ENCODE peak calls at places on chromosomes 4 and X, in six cellular contexts. J, X, R, N, M and U are unnamed samples.
A peak's percentile ranks its signal among the peaks of the same experiment; 100 is the strongest.

GRCh38 chr4:140790765-140791164 is 34.6 kb upstream of the TBC1D9 start:
- DNase-seq in J (no peak), X (peak; percentile 31), R (no peak), N (no peak), M (no peak), U (no peak)

GRCh38 chrX:44101300-44101699 is 128.1 kb upstream of the NDP start:
- DNase-seq in J (no peak), X (no peak), R (no peak), N (no peak), M (peak; percentile 0), U (no peak)

GRCh38 chrX:42241421-42241820 is 318.1 kb upstream of the CASK start:
- DNase-seq in J (no peak), X (no peak), R (no peak), N (no peak), M (no peak), U (no peak)

GRCh38 chr4:124111922-124112321 is 600.6 kb downstream of the ANKRD50 start:
- DNase-seq in J (no peak), X (no peak), R (no peak), N (peak; percentile 3), M (peak; percentile 25), U (no peak)

GRCh38 chr4:6940744-6941137 is 31.1 kb downstream of the TBC1D14 start:
- DNase-seq in J (no peak), X (no peak), R (no peak), N (no peak), M (no peak), U (no peak)

GRCh38 chrX:38805294-38806053 is 4.2 kb downstream of the MID1IP1 start:
- DNase-seq in J (peak; percentile 55), X (peak; percentile 75), R (peak; percentile 70), N (peak; percentile 21), M (peak; percentile 69), U (peak; percentile 72)

GRCh38 chr4:139243448-139244365 is 36.3 kb downstream of the MGARP start:
- DNase-seq in J (no peak), X (no peak), R (no peak), N (no peak), M (no peak), U (no peak)

GRCh38 chrX:152138388-152138784 is at the start of gene MAGEA10:
- DNase-seq in J (no peak), X (no peak), R (no peak), N (no peak), M (no peak), U (no peak)

GRCh38 chrX:46184749-46185148 is 360.5 kb downstream of the ZNF674 start:
- DNase-seq in J (no peak), X (no peak), R (no peak), N (no peak), M (no peak), U (no peak)

GRCh38 chr4:155603360-155603891 is 63.2 kb upstream of the GUCY1A1 start:
- DNase-seq in J (no peak), X (no peak), R (no peak), N (no peak), M (no peak), U (no peak)

GRCh38 chr4:77047037-77047436 is 28.8 kb downstream of the CCNI start:
- DNase-seq in J (no peak), X (no peak), R (no peak), N (peak; percentile 3), M (peak; percentile 15), U (no peak)

GRCh38 chr4:3525532-3526430 is 6.4 kb downstream of the LRPAP1 start:
- DNase-seq in J (no peak), X (peak; percentile 15), R (no peak), N (no peak), M (no peak), U (no peak)

GRCh38 chrX:129785160-129785947 is 5.6 kb downstream of the SASH3 start:
- DNase-seq in J (peak; percentile 28), X (no peak), R (no peak), N (no peak), M (no peak), U (no peak)

GRCh38 chr4:142901166-142901662 is 55.1 kb upstream of the INPP4B start:
- DNase-seq in J (no peak), X (no peak), R (no peak), N (no peak), M (no peak), U (no peak)

GRCh38 chr4:182695842-182696241 is 221.3 kb downstream of the DCTD start:
- DNase-seq in J (no peak), X (no peak), R (no peak), N (no peak), M (no peak), U (no peak)

GRCh38 chrX:144791298-144791697 is 456.0 kb upstream of the SPANXN1 start:
- DNase-seq in J (no peak), X (no peak), R (no peak), N (no peak), M (no peak), U (no peak)

GRCh38 chr4:136319789-136320470 is 1212.4 kb downstream of the PCDH18 start:
- DNase-seq in J (no peak), X (no peak), R (no peak), N (peak; percentile 10), M (no peak), U (no peak)

DNA sequence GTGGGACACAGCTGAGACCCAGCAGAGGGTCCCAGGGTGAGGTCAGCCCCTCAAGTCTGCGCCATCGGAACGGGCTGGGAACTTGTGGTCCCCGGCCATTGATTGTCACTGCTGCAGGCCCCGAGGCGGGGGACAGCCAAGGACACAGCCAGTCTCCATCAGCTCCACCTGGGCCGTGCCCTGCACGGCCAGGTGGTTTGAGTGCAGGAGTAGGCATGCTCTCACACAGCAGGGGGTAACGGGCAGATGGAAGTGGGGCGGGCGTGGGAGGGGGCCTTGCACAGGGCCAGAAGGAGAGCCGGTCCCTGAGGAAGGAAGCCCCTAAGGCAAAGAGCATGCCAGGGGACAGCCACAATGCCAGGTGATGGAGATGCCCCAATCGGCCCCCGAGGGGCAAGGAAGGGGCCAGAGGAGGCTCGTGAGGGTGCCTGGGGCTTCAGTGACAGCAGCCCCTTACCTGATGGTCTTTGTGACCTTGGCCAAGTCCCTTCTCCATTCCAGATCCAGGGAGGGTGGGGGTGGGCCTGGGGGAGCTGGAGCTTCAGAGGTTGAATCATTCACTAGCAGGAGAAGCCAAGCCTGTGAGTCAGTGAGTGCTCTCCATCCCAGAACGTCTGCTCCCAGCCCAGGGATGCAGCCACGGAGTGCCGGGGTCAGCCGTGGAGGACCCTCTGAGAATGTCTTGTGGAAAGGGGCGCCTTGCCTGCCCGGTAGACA is 2.3 kb downstream of the ATP2B3 start:
- DNase-seq in J (no peak), X (no peak), R (no peak), N (peak; percentile 47), M (no peak), U (no peak)
- H3K4me3 ChIP-seq in J (peak overlapping the region; percentile 1), X (no peak overlapping the region), R (no peak overlapping the region), N (no peak overlapping the region), M (no peak overlapping the region), U (no peak overlapping the region)

GRCh38 chr4:105894570-105895323 is 524 bp upstream of the NPNT start:
- DNase-seq in J (no peak), X (no peak), R (no peak), N (no peak), M (peak; percentile 54), U (no peak)

GRCh38 chr4:105896461-105896939 is 1.2 kb downstream of the NPNT start:
- DNase-seq in J (no peak), X (no peak), R (no peak), N (no peak), M (peak; percentile 60), U (no peak)

GRCh38 chr4:105895324-105895608 is at the start of gene NPNT:
- DNase-seq in J (no peak), X (no peak), R (no peak), N (no peak), M (peak; percentile 33), U (no peak)

GRCh38 chr4:105895609-105896460 is 564 bp downstream of the NPNT start:
- DNase-seq in J (no peak), X (peak; percentile 20), R (no peak), N (peak; percentile 6), M (peak; percentile 58), U (peak; percentile 43)

DNA sequence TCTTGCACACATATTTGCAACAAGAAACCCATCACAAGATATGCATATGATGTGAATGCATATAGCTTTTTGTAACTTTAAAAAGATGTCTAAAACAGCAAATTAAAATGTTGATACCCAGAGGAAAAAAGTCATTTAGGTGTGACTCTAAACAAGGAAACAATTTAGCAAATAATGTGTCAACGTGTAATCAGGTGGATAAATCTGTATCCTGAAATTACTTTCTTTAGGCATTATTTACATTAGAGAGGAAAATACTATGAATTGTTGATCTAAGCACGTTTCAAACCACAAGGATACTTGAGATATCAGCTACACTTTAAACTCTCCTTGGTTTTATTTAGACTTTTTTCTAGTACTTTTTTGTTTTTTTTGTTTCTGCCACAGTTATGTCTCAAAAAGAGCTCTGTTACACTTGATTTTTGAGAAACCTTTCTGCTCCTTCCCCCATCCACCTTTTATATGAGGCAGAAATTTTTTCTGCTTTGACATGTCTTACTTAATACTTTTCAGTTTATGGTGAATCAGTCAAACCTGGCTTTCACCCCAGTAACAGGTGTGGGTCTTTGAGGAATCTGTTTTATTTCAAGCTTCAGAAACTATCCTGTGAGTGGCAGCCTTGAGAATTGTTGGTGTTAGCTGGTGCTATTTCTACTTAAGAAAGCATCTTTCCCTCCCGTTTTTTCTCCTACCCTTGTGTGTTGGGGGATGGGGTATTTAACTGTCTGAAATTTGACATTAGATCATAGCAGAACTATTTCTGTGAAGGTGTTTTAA is 1.9 kb downstream of the NPNT start:
- DNase-seq in J (no peak), X (no peak), R (no peak), N (no peak), M (no peak), U (no peak)
- H3K4me3 ChIP-seq in J (peak overlapping the region; percentile 56), X (no peak overlapping the region), R (no peak overlapping the region), N (no peak overlapping the region), M (no peak overlapping the region), U (no peak overlapping the region)

DNA sequence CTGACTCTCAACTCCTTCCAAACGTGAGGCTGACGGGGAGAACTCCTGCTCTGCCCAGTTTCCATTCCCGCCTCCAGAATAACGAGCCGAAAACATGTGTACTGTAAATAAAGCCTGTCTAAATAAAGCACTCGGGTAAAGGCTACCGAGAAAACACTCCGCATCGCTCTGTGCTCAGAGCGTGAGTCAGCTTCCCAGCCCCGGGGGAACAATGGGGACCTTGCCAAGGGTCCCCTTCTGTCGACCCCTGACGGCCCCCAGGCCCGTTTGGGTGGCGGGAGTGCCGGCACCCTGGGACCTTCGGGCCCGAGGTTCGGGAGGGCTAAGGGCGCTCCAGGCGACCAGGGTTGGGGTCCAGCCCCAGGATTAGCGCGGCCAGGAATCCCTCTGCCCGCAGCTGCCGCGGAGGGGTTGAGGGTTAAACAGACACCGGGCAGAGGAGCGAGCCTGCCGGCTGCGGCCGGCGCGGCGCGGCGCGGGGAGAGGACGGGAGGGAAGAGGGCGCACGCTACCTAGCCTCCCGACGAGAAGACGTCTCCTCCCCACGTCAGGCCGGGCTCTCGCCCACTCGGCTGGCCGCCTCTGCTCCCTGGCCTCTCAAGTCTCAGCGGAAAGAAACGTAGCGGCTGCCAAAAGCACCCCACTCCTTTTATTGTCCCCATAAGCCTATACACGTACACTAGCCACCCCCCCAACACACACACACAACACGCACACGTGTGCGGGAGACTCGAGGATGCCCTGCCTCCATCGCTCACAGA is 85.5 kb downstream of the BCOR start:
- DNase-seq in J (no peak), X (peak; percentile 38), R (no peak), N (no peak), M (peak; percentile 20), U (no peak)
- H3K4me3 ChIP-seq in J (peak overlapping the region; percentile 61), X (peak overlapping the region; percentile 65), R (peak overlapping the region; percentile 43), N (no peak overlapping the region), M (no peak overlapping the region), U (peak overlapping the region; percentile 51)

DNA sequence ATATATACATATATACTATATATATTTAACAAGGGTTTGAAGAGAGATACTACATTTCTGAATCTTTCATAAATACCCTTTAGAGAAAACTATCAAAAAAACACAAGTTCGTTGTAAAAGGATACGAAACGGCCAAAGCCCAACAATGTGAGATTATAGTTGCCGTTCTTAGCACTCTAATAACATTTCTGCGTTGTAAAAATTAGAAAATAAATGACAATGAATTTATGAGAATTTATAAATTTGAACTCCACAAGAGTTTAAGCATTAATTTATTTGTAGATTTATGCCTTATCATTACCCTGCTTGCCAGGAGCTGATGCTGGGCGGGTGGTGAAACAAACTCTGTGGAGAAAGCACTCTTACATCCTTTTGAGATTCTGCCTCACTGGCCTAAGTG is 1.1 kb downstream of the WDR17 start:
- DNase-seq in J (no peak), X (no peak), R (no peak), N (no peak), M (no peak), U (no peak)
- H3K4me3 ChIP-seq in J (peak overlapping the region; percentile 73), X (no peak overlapping the region), R (no peak overlapping the region), N (no peak overlapping the region), M (no peak overlapping the region), U (no peak overlapping the region)